ENCODE peak calls at places on chromosomes 2 and 18, in six cellular contexts. I, Z, X, U, F and W are unnamed samples.

GRCh38 chr2:180905002-180905401 is 75.4 kb upstream of the UBE2E3 start:
- ATAC-seq in X (no peak), U (no peak), Z (no peak), I (no peak), F (no peak), W (no peak)

GRCh38 chr18:59517446-59518171 is 158.5 kb upstream of the LMAN1 start:
- ATAC-seq in F (no peak), U (no peak), I (no peak), X (no peak), Z (no peak), W (no peak)

GRCh38 chr2:195470622-195471021 is 186.4 kb upstream of the SLC39A10 start:
- ATAC-seq in F (no peak), X (no peak), I (no peak), Z (no peak), U (no peak), W (no peak)

GRCh38 chr2:230305416-230306275 is 21.3 kb upstream of the SP140L start:
- ATAC-seq in F (no peak), X (no peak), Z (no peak), I (no peak), U (no peak), W (no peak)

GRCh38 chr2:214808481-214808931 is 977 bp downstream of the BARD1 start:
- ATAC-seq in I (no peak), F (no peak), X (no peak), Z (no peak), U (no peak), W (no peak)

GRCh38 chr2:10387033-10387432 is 61.1 kb downstream of the ODC1 start:
- ATAC-seq in I (no peak), U (no peak), X (no peak), F (no peak), Z (peak), W (no peak)

GRCh38 chr2:64542071-64543005 is 18.2 kb downstream of the AFTPH start:
- ATAC-seq in U (no peak), X (no peak), F (no peak), Z (no peak), I (no peak), W (no peak)

GRCh38 chr18:74778191-74778847 is 180.6 kb downstream of the ZNF407 start:
- ATAC-seq in I (no peak), Z (no peak), X (no peak), U (no peak), F (no peak), W (no peak)

GRCh38 chr2:65367517-65367916 is 64.9 kb downstream of the SPRED2 start:
- ATAC-seq in Z (peak), U (no peak), I (peak), X (no peak), F (no peak), W (no peak)